ENCODE peak calls at places on chromosomes 4 and X, in five cellular contexts. One of them, this sample, is unnamed.

GRCh38 chrX:120561634-120562568 is 1.1 kb upstream of the CUL4B start:
- DNase-seq in A549: no peak
- DNase-seq in stomach: no peak
- DNase-seq in AG10803: no peak
- DNase-seq in lower lobe of right lung: no peak
- DNase-seq in this sample: no peak

GRCh38 chrX:152904151-152905080 is 6.5 kb downstream of the ZNF185 start:
- DNase-seq in A549: peak
- DNase-seq in stomach: peak
- DNase-seq in AG10803: peak
- DNase-seq in lower lobe of right lung: no peak
- DNase-seq in this sample: no peak

GRCh38 chrX:108396986-108397385 is 41.2 kb downstream of the COL4A6 start:
- DNase-seq in A549: no peak
- DNase-seq in stomach: no peak
- DNase-seq in AG10803: no peak
- DNase-seq in lower lobe of right lung: no peak
- DNase-seq in this sample: no peak

GRCh38 chr4:13024147-13025105 is 459.7 kb downstream of the RAB28 start:
- DNase-seq in A549: no peak
- DNase-seq in stomach: no peak
- DNase-seq in AG10803: no peak
- DNase-seq in lower lobe of right lung: no peak
- DNase-seq in this sample: no peak

GRCh38 chr4:173489514-173489913 is 40.5 kb downstream of the HAND2 start:
- DNase-seq in A549: no peak
- DNase-seq in stomach: no peak
- DNase-seq in AG10803: peak
- DNase-seq in lower lobe of right lung: no peak
- DNase-seq in this sample: no peak

GRCh38 chrX:50469206-50469605 is 1.4 kb downstream of the DGKK start:
- DNase-seq in A549: no peak
- DNase-seq in stomach: no peak
- DNase-seq in AG10803: no peak
- DNase-seq in lower lobe of right lung: no peak
- DNase-seq in this sample: no peak

GRCh38 chr4:61202100-61202637 is 2.0 kb downstream of the ADGRL3 start:
- DNase-seq in A549: no peak
- DNase-seq in stomach: no peak
- DNase-seq in AG10803: no peak
- DNase-seq in lower lobe of right lung: peak
- DNase-seq in this sample: no peak

GRCh38 chr4:181350578-181351420 is 892.4 kb upstream of the TENM3 start:
- DNase-seq in A549: no peak
- DNase-seq in stomach: no peak
- DNase-seq in AG10803: no peak
- DNase-seq in lower lobe of right lung: no peak
- DNase-seq in this sample: no peak

GRCh38 chr4:176526704-176527103 is 206.9 kb downstream of the SPCS3 start:
- DNase-seq in A549: no peak
- DNase-seq in stomach: no peak
- DNase-seq in AG10803: no peak
- DNase-seq in lower lobe of right lung: no peak
- DNase-seq in this sample: no peak

GRCh38 chr4:126267689-126268088 is 952.9 kb downstream of the FAT4 start:
- DNase-seq in A549: peak
- DNase-seq in stomach: no peak
- DNase-seq in AG10803: peak
- DNase-seq in lower lobe of right lung: no peak
- DNase-seq in this sample: no peak

GRCh38 chr4:73021634-73022033 is 47.9 kb downstream of the COX18 start:
- DNase-seq in A549: peak
- DNase-seq in stomach: no peak
- DNase-seq in AG10803: peak
- DNase-seq in lower lobe of right lung: no peak
- DNase-seq in this sample: no peak

GRCh38 chr4:118981839-118982381 is 93.3 kb downstream of the SYNPO2 start:
- DNase-seq in A549: peak
- DNase-seq in stomach: peak
- DNase-seq in AG10803: peak
- DNase-seq in lower lobe of right lung: peak
- DNase-seq in this sample: peak
- TF ChIP-seq CTCF in A549: peak
- TF ChIP-seq CTCF in stomach: no peak
- TF ChIP-seq CTCF in AG10803: peak
- TF ChIP-seq CTCF in lower lobe of right lung: peak
- TF ChIP-seq CTCF in this sample: peak

GRCh38 chr4:152539556-152540292 is 3.8 kb upstream of the FBXW7 start:
- DNase-seq in A549: no peak
- DNase-seq in stomach: no peak
- DNase-seq in AG10803: no peak
- DNase-seq in lower lobe of right lung: no peak
- DNase-seq in this sample: no peak
- H3K4me3 ChIP-seq in A549: no peak
- H3K4me3 ChIP-seq in stomach: no peak
- H3K4me3 ChIP-seq in AG10803: no peak
- H3K4me3 ChIP-seq in lower lobe of right lung: no peak
- H3K4me3 ChIP-seq in this sample: no peak

GRCh38 chr4:23337292-23337691 is 552.6 kb downstream of the PPARGC1A start:
- DNase-seq in A549: no peak
- DNase-seq in stomach: no peak
- DNase-seq in AG10803: no peak
- DNase-seq in lower lobe of right lung: no peak
- DNase-seq in this sample: no peak
- TF ChIP-seq CTCF in A549: no peak
- TF ChIP-seq CTCF in stomach: no peak
- TF ChIP-seq CTCF in AG10803: peak
- TF ChIP-seq CTCF in lower lobe of right lung: no peak
- TF ChIP-seq CTCF in this sample: no peak

GRCh38 chrX:68686684-68687045 is 39.2 kb downstream of the STARD8 start:
- DNase-seq in A549: peak
- DNase-seq in stomach: no peak
- DNase-seq in AG10803: no peak
- DNase-seq in lower lobe of right lung: peak
- DNase-seq in this sample: no peak
- H3K4me3 ChIP-seq in A549: peak
- H3K4me3 ChIP-seq in stomach: peak
- H3K4me3 ChIP-seq in AG10803: peak
- H3K4me3 ChIP-seq in lower lobe of right lung: peak
- H3K4me3 ChIP-seq in this sample: peak

This sample was measured in HFF-Myc.